ENCODE peak calls at places on chromosomes 4 and X, in eight cellular contexts. E is Peyer's patch; X is ovary; Z is cardiac muscle cell; N is CD4-positive, alpha-beta memory T cell; K is colonic mucosa; Y is aorta; W is upper lobe of left lung. V is an unnamed sample.

GRCh38 chr4:53937918-53938317 is 126.5 kb downstream of the CHIC2 start:
- DNase-seq in E (no peak), X (no peak), Z (peak), N (no peak), K (no peak), Y (no peak), W (no peak), V (no peak)

GRCh38 chr4:166481739-166482138 is 608.7 kb downstream of the TLL1 start:
- DNase-seq in E (no peak), X (no peak), Z (no peak), N (no peak), K (no peak), Y (no peak), W (no peak), V (no peak)

GRCh38 chr4:162510115-162510514 is 346.3 kb upstream of the FSTL5 start:
- DNase-seq in E (no peak), X (no peak), Z (no peak), N (no peak), K (no peak), Y (no peak), W (no peak), V (no peak)

GRCh38 chrX:136126892-136127406 is 20.4 kb upstream of the FHL1 start:
- DNase-seq in E (no peak), X (no peak), Z (no peak), N (no peak), K (no peak), Y (no peak), W (no peak), V (no peak)

GRCh38 chr4:4914965-4915845 is 55.7 kb downstream of the MSX1 start:
- DNase-seq in E (no peak), X (no peak), Z (no peak), N (no peak), K (no peak), Y (no peak), W (no peak), V (no peak)

GRCh38 chr4:139416073-139416673 is 37.7 kb upstream of the RAB33B start:
- DNase-seq in E (no peak), X (no peak), Z (peak), N (peak), K (no peak), Y (no peak), W (no peak), V (peak)

GRCh38 chrX:50698944-50699343 is 115.0 kb downstream of the SHROOM4 start:
- DNase-seq in E (no peak), X (no peak), Z (no peak), N (no peak), K (no peak), Y (no peak), W (no peak), V (no peak)

GRCh38 chr4:122700178-122700725 is 32.3 kb upstream of the BBS12 start:
- DNase-seq in E (peak), X (peak), Z (peak), N (no peak), K (peak), Y (no peak), W (peak), V (no peak)

GRCh38 chrX:93673056-93673868 is at the start of gene NAP1L3:
- DNase-seq in E (peak), X (peak), Z (peak), N (peak), K (peak), Y (peak), W (peak), V (peak)

GRCh38 chr4:36884151-36884550 is 360.4 kb upstream of the NWD2 start:
- DNase-seq in E (no peak), X (no peak), Z (no peak), N (no peak), K (no peak), Y (no peak), W (no peak), V (no peak)

GRCh38 chr4:6939761-6940743 is 30.4 kb downstream of the TBC1D14 start:
- DNase-seq in E (no peak), X (no peak), Z (no peak), N (no peak), K (no peak), Y (no peak), W (no peak), V (no peak)

GRCh38 chrX:39017062-39017461 is 215.8 kb downstream of the MID1IP1 start:
- DNase-seq in E (no peak), X (no peak), Z (no peak), N (no peak), K (no peak), Y (no peak), W (no peak), V (no peak)

DNA sequence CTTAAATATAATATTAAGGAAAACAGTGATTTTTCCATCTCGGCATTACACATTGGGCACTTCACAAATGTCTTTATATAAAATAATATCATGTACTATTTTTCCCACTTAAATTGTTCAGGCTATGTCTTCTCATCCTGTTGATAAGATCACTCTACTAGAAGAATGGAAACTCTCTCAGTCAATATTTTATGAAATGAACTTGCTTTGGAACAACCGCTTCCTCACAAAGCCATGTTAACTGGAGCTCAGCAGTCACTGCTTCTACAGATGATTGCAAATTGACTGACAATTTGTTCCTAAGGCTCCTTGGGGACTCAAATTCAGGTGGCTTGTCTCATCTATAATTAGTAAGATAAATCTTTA is 127.5 kb upstream of the CBR4 start:
- DNase-seq in E (no peak), X (no peak), Z (no peak), N (no peak), K (no peak), Y (no peak), W (no peak), V (no peak)
- H3K27ac ChIP-seq in E (no peak), X (no peak), Z (no peak), N (no peak), K (no peak), Y (no peak), W (no peak), V (no peak)

GRCh38 chr4:98209111-98209510 is 52.1 kb upstream of the RAP1GDS1 start:
- DNase-seq in E (no peak), X (no peak), Z (no peak), N (no peak), K (no peak), Y (no peak), W (no peak), V (no peak)

GRCh38 chr4:98204236-98204553 is 57.0 kb upstream of the RAP1GDS1 start:
- DNase-seq in E (no peak), X (no peak), Z (no peak), N (no peak), K (no peak), Y (no peak), W (no peak), V (no peak)

GRCh38 chr4:98199247-98199646 is 56.0 kb upstream of the STPG2 start:
- DNase-seq in E (no peak), X (no peak), Z (no peak), N (no peak), K (no peak), Y (no peak), W (no peak), V (no peak)

DNA sequence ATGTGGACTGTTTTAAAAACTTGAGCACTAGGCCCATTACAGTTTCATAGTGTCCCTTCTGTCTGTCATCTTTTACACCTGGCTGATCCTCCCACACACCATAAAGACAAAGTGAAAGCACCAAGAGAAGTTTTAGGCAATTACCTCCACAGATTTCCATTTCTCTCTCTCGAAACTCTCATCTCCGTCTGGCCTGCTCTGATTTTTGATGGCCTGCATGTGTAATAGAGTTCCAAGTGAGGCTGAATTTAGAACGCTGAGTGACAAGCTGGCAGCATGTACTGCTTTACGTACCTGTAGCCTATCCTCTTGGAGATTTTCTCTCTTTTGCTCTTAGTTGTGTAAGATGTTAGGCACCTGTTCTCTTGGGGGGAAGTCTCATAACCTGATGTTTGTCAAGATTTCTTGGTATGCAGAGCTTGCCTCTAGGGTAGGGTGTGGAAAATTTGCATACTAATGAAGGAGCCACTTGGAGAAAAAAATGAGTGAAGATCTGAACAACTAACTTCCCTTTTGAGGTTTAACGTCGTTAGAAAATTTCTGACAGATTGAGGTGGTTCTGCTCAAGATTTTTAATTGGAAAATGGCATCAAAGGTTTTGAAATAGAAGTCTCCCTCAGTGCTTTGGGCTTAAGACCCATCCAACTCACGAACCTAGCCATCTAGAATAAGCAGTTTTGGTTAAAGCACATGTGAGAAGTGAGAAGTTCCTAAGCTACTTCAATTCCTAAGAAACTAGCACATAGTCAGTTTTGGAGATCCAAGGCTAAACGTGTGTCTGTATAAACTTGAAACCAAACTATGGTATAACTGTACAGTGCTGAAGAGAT is 57.6 kb upstream of the RAP1GDS1 start:
- DNase-seq in E (no peak), X (no peak), Z (no peak), N (peak), K (no peak), Y (no peak), W (no peak), V (no peak)
- H3K27ac ChIP-seq in E (peak), X (no peak), Z (peak), N (no peak), K (no peak), Y (no peak), W (no peak), V (no peak)

DNA sequence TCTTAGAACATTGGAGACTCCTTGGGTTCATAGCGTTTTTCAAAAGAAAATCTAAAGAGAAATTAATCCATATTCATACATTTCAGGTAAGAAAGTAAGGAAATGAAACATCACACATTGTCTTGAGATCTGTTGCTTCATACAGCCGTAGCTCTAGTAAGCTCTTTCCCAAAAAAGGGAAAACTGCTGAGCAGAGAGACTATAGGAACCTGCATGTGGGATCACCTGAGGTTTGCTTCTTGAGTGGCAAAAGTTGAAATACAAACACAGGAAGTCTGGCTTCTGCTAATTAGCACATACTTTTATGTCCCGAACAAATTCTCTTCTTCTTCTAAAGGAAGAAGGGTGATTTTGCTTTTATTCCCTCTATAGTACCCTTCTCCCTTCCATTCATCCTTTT is 57.7 kb downstream of the MRPL1 start:
- DNase-seq in E (no peak), X (no peak), Z (no peak), N (no peak), K (no peak), Y (no peak), W (no peak), V (no peak)
- H3K27ac ChIP-seq in E (no peak), X (no peak), Z (no peak), N (no peak), K (no peak), Y (no peak), W (no peak), V (no peak)

GRCh38 chrX:30888526-30889146 is 418 bp downstream of the TAB3 start:
- DNase-seq in E (no peak), X (no peak), Z (peak), N (no peak), K (peak), Y (peak), W (peak), V (no peak)
- H3K27ac ChIP-seq in E (peak), X (peak), Z (peak), N (peak), K (peak), Y (no peak), W (peak), V (peak)

V was measured in naive thymus-derived CD4-positive, alpha-beta T cell.